ENCODE peak calls at places on chromosomes 5 and 9, in seven cellular contexts. L is NCI-H1417; P is iPS-NIHi11; Q is ecto neural progenitor cell; F is AG08395; C is CD4-positive, alpha-beta T cell; Z is NCI-H1105 treated with DMSO at 0.1 percent for 48 hours. B is an unnamed sample.

GRCh38 chr9:72400866-72401265 is 35.9 kb upstream of the ZFAND5 start:
- DNase-seq in C (no peak), Q (no peak), L (no peak), Z (no peak), F (no peak), P (no peak), B (peak; percentile 65)

GRCh38 chr5:130720355-130720754 is 444.7 kb downstream of the HINT1 start:
- DNase-seq in P (peak; percentile 51), L (peak; percentile 0), Z (peak; percentile 0), F (peak; percentile 26), Q (no peak), C (no peak), B (peak; percentile 56)

GRCh38 chr9:70519912-70520724 is 105.7 kb upstream of the KLF9 start:
- DNase-seq in Z (no peak), C (no peak), P (no peak), Q (no peak), L (no peak), F (no peak), B (peak; percentile 5)

GRCh38 chr9:70579686-70580085 is 165.2 kb upstream of the KLF9 start:
- DNase-seq in C (no peak), P (no peak), F (no peak), Z (no peak), L (no peak), Q (no peak), B (no peak)

GRCh38 chr5:67215592-67216471 is 19.2 kb upstream of the CD180 start:
- DNase-seq in L (no peak), C (peak; percentile 72), Z (no peak), Q (no peak), P (no peak), F (no peak), B (peak; percentile 83)

GRCh38 chr5:169695919-169696490 is 58.9 kb downstream of the DOCK2 start:
- DNase-seq in P (no peak), L (no peak), F (peak; percentile 96), C (no peak), Q (no peak), Z (no peak), B (peak; percentile 82)

GRCh38 chr5:6819521-6819920 is 106.3 kb downstream of the TENT4A start:
- DNase-seq in P (peak; percentile 25), Z (no peak), F (no peak), L (peak; percentile 40), C (no peak), Q (no peak), B (peak; percentile 57)

GRCh38 chr5:176162206-176162605 is 76.0 kb upstream of the SIMC1 start:
- DNase-seq in F (no peak), Z (no peak), Q (no peak), P (no peak), C (no peak), L (no peak), B (no peak)

GRCh38 chr9:32394381-32395049 is 10.1 kb downstream of the ACO1 start:
- DNase-seq in Z (no peak), C (no peak), P (no peak), Q (no peak), L (no peak), F (no peak), B (no peak)

GRCh38 chr5:124544366-124545055 is 201.9 kb downstream of the ZNF608 start:
- DNase-seq in P (no peak), L (no peak), C (no peak), Q (no peak), F (peak; percentile 11), Z (no peak), B (peak; percentile 18)

GRCh38 chr9:109194157-109194556 is 27.1 kb upstream of the FRRS1L start:
- DNase-seq in Q (no peak), L (no peak), F (no peak), P (no peak), C (no peak), Z (no peak), B (peak; percentile 81)

GRCh38 chr9:130904070-130905044 is 7.7 kb upstream of the QRFP start:
- DNase-seq in C (no peak), P (no peak), Q (no peak), F (no peak), Z (no peak), L (no peak), B (no peak)

GRCh38 chr5:56512314-56512996 is 279.3 kb upstream of the ANKRD55 start:
- DNase-seq in L (no peak), P (no peak), C (no peak), Q (no peak), Z (no peak), F (no peak), B (no peak)

GRCh38 chr9:113737414-113738271 is 138.5 kb upstream of the ZNF618 start:
- DNase-seq in Z (peak; percentile 55), Q (peak; percentile 68), L (peak; percentile 52), F (peak; percentile 55), P (peak; percentile 79), C (no peak), B (peak; percentile 69)

GRCh38 chr5:181042036-181042435 is 2.0 kb downstream of the BTNL9 start:
- DNase-seq in F (no peak), P (no peak), L (no peak), Z (no peak), Q (no peak), C (no peak), B (no peak)

GRCh38 chr9:130073373-130073772 is 19.7 kb downstream of the GPR107 start:
- DNase-seq in Q (no peak), F (no peak), L (no peak), C (no peak), P (no peak), Z (no peak), B (no peak)

GRCh38 chr5:172806897-172807672 is 27.0 kb upstream of the ERGIC1 start:
- DNase-seq in Q (peak; percentile 74), C (peak; percentile 79), L (no peak), F (peak; percentile 90), P (peak; percentile 88), Z (no peak), B (peak; percentile 28)

GRCh38 chr5:180180198-180180820 is 28.7 kb downstream of the RASGEF1C start:
- DNase-seq in C (no peak), L (no peak), P (no peak), F (no peak), Q (no peak), Z (no peak), B (no peak)

GRCh38 chr5:121533814-121534213 is 317.9 kb upstream of the FTMT start:
- DNase-seq in L (no peak), P (no peak), F (no peak), Z (no peak), C (no peak), Q (no peak), B (no peak)

GRCh38 chr5:172886974-172887491 is 53.0 kb downstream of the ERGIC1 start:
- DNase-seq in Z (no peak), P (no peak), L (no peak), F (peak; percentile 69), C (no peak), Q (no peak), B (no peak)

GRCh38 chr5:118506453-118506852 is 481.9 kb downstream of the DTWD2 start:
- DNase-seq in Z (no peak), L (no peak), P (no peak), F (no peak), C (no peak), Q (no peak), B (no peak)

GRCh38 chr9:92986175-92987110 is 39.1 kb downstream of the FGD3 start:
- DNase-seq in Z (no peak), C (peak; percentile 59), Q (no peak), P (no peak), L (no peak), F (no peak), B (peak; percentile 82)

GRCh38 chr9:124013263-124014211 is 2.0 kb downstream of the LHX2 start:
- DNase-seq in Q (no peak), F (no peak), P (no peak), L (no peak), C (no peak), Z (no peak), B (no peak)

GRCh38 chr5:51816427-51816826 is 433.2 kb downstream of the ISL1 start:
- DNase-seq in P (no peak), Q (no peak), Z (no peak), L (no peak), F (no peak), C (no peak), B (no peak)

GRCh38 chr9:16675131-16675530 is 195.3 kb downstream of the BNC2 start:
- DNase-seq in F (no peak), C (no peak), L (no peak), Z (no peak), Q (no peak), P (no peak), B (peak; percentile 64)

GRCh38 chr9:130461218-130461630 is 16.5 kb downstream of the ASS1 start:
- DNase-seq in C (peak; percentile 70), P (peak; percentile 91), Z (peak; percentile 33), Q (peak; percentile 90), F (peak; percentile 67), L (peak; percentile 50), B (peak; percentile 76)

GRCh38 chr9:36874921-36875320 is 159.1 kb downstream of the PAX5 start:
- DNase-seq in P (no peak), Q (no peak), L (no peak), Z (no peak), F (peak; percentile 16), C (no peak), B (peak; percentile 49)

GRCh38 chr5:3411363-3411762 is 184.3 kb upstream of the IRX1 start:
- DNase-seq in F (no peak), L (no peak), Q (no peak), C (no peak), P (no peak), Z (no peak), B (no peak)

GRCh38 chr5:43038523-43038989 is 1.6 kb downstream of the ANXA2R start:
- DNase-seq in C (peak; percentile 37), P (no peak), Z (no peak), L (no peak), F (no peak), Q (peak; percentile 48), B (no peak)

GRCh38 chr5:78706825-78707224 is 58.3 kb upstream of the LHFPL2 start:
- DNase-seq in F (no peak), Q (no peak), C (no peak), P (no peak), L (no peak), Z (no peak), B (no peak)

GRCh38 chr5:120464627-120465280 is 654 bp downstream of the PRR16 start:
- DNase-seq in Q (peak; percentile 59), C (no peak), Z (peak; percentile 36), L (peak; percentile 29), P (peak; percentile 19), F (peak; percentile 65), B (peak; percentile 59)

GRCh38 chr9:94681508-94681907 is 42.2 kb upstream of the FBP1 start:
- DNase-seq in Q (peak; percentile 70), Z (peak; percentile 55), C (peak; percentile 40), P (peak; percentile 79), L (peak; percentile 77), F (peak; percentile 90), B (peak; percentile 88)

GRCh38 chr5:135191084-135191826 is 157.2 kb upstream of the PITX1 start:
- DNase-seq in F (peak; percentile 66), P (peak; percentile 89), Q (peak; percentile 92), Z (peak; percentile 25), L (peak; percentile 64), C (peak; percentile 66), B (peak; percentile 85)

GRCh38 chr5:134411546-134412266 is at the start of gene CDKN2AIPNL:
- DNase-seq in Q (peak; percentile 94), C (peak; percentile 87), P (peak; percentile 98), Z (peak; percentile 76), F (peak; percentile 94), L (peak; percentile 79), B (peak; percentile 95)

GRCh38 chr5:171405615-171406014 is 13.8 kb upstream of the FGF18 start:
- DNase-seq in F (peak; percentile 32), Q (no peak), L (no peak), Z (peak; percentile 3), P (no peak), C (no peak), B (peak; percentile 43)

GRCh38 chr9:129406278-129407225 is 214.3 kb downstream of the C9orf50 start:
- DNase-seq in Q (no peak), P (peak; percentile 70), C (no peak), F (no peak), L (no peak), Z (no peak), B (peak; percentile 27)

GRCh38 chr9:9631302-9631701 is 981.5 kb downstream of the PTPRD start:
- DNase-seq in F (no peak), P (no peak), Q (no peak), L (no peak), Z (no peak), C (no peak), B (no peak)

GRCh38 chr9:128245293-128246151 is 30.3 kb downstream of the GOLGA2 start:
- DNase-seq in C (no peak), Z (no peak), L (no peak), P (no peak), Q (no peak), F (peak; percentile 69), B (peak; percentile 32)

B was measured in NCI-H69.